ENCODE peak calls at places on chromosomes 2 and 18, in seven cellular contexts. E, Z, Y, V, R, O and Q are unnamed samples.

GRCh38 chr2:189217546-189217945 is 38.0 kb upstream of the COL5A2 start:
- DNase-seq in E (no peak), Z (peak), Y (peak), V (no peak), R (no peak), O (no peak), Q (no peak)

GRCh38 chr2:207256476-207257207 is 90.9 kb upstream of the KLF7 start:
- DNase-seq in E (no peak), Z (peak), Y (peak), V (no peak), R (no peak), O (no peak), Q (no peak)

GRCh38 chr2:102442967-102443828 is 20.2 kb downstream of the IL18RAP start:
- DNase-seq in E (peak), Z (peak), Y (peak), V (peak), R (peak), O (peak), Q (no peak)

GRCh38 chr2:57444731-57445414 is 601.7 kb upstream of the VRK2 start:
- DNase-seq in E (no peak), Z (peak), Y (no peak), V (no peak), R (peak), O (no peak), Q (no peak)

GRCh38 chr2:218999881-219000568 is 6.8 kb upstream of the CRYBA2 start:
- DNase-seq in E (no peak), Z (no peak), Y (no peak), V (no peak), R (peak), O (no peak), Q (no peak)

GRCh38 chr18:44696892-44697291 is 16.2 kb downstream of the SETBP1 start:
- DNase-seq in E (no peak), Z (no peak), Y (peak), V (peak), R (no peak), O (no peak), Q (no peak)

GRCh38 chr18:58269931-58270330 is 225.9 kb downstream of the NEDD4L start:
- DNase-seq in E (no peak), Z (no peak), Y (no peak), V (peak), R (peak), O (no peak), Q (no peak)

GRCh38 chr2:30611572-30611971 is 164.5 kb downstream of the LCLAT1 start:
- DNase-seq in E (no peak), Z (no peak), Y (peak), V (no peak), R (peak), O (no peak), Q (no peak)

GRCh38 chr18:6781846-6782245 is 52.3 kb downstream of the ARHGAP28 start:
- DNase-seq in E (peak), Z (peak), Y (peak), V (no peak), R (peak), O (no peak), Q (no peak)

GRCh38 chr2:44932079-44932478 is 9.4 kb upstream of the SIX3 start:
- DNase-seq in E (no peak), Z (no peak), Y (no peak), V (no peak), R (no peak), O (no peak), Q (no peak)

GRCh38 chr2:126797622-126798275 is 100.9 kb upstream of the TEX51 start:
- DNase-seq in E (no peak), Z (no peak), Y (no peak), V (no peak), R (no peak), O (no peak), Q (peak)

GRCh38 chr2:165877565-165878550 is 75.7 kb downstream of the TTC21B start:
- DNase-seq in E (no peak), Z (peak), Y (peak), V (no peak), R (no peak), O (no peak), Q (no peak)

GRCh38 chr2:116088246-116088645 is 1645.8 kb downstream of the DPP10 start:
- DNase-seq in E (no peak), Z (no peak), Y (no peak), V (no peak), R (no peak), O (no peak), Q (no peak)

GRCh38 chr2:236257575-236257974 is 6.6 kb downstream of the ASB18 start:
- DNase-seq in E (no peak), Z (no peak), Y (no peak), V (no peak), R (no peak), O (no peak), Q (no peak)

GRCh38 chr2:3243804-3244203 is 133.8 kb downstream of the EIPR1 start:
- DNase-seq in E (no peak), Z (no peak), Y (no peak), V (no peak), R (no peak), O (no peak), Q (peak)

GRCh38 chr2:62938126-62938525 is 112.5 kb upstream of the OTX1 start:
- DNase-seq in E (no peak), Z (no peak), Y (peak), V (no peak), R (no peak), O (no peak), Q (no peak)

GRCh38 chr2:61710711-61711110 is 143.1 kb downstream of the FAM161A start:
- DNase-seq in E (no peak), Z (no peak), Y (no peak), V (no peak), R (peak), O (no peak), Q (no peak)

GRCh38 chr2:232838406-232838874 is 31.6 kb upstream of the SNORC start:
- DNase-seq in E (no peak), Z (peak), Y (peak), V (no peak), R (peak), O (peak), Q (no peak)

GRCh38 chr2:23850564-23851256 is 76.2 kb downstream of the ATAD2B start:
- DNase-seq in E (no peak), Z (no peak), Y (no peak), V (no peak), R (no peak), O (no peak), Q (no peak)

GRCh38 chr2:120575966-120576365 is 159.7 kb upstream of the GLI2 start:
- DNase-seq in E (no peak), Z (no peak), Y (no peak), V (no peak), R (no peak), O (no peak), Q (no peak)

GRCh38 chr2:121825003-121825950 is 69.8 kb downstream of the TSN start:
- DNase-seq in E (no peak), Z (no peak), Y (no peak), V (no peak), R (peak), O (no peak), Q (no peak)

GRCh38 chr2:217838409-217838831 is 164.4 kb downstream of the TNS1 start:
- DNase-seq in E (no peak), Z (no peak), Y (no peak), V (no peak), R (no peak), O (no peak), Q (no peak)

GRCh38 chr2:172930871-172931255 is 144.8 kb upstream of the MAP3K20 start:
- DNase-seq in E (no peak), Z (no peak), Y (no peak), V (no peak), R (no peak), O (no peak), Q (no peak)

GRCh38 chr2:141499123-141499522 is 631.7 kb downstream of the LRP1B start:
- DNase-seq in E (no peak), Z (no peak), Y (no peak), V (no peak), R (no peak), O (no peak), Q (no peak)